ENCODE peak calls at places on chromosomes 1 and 21, in six cellular contexts. N is HT-29; J is HS-5; T is GM06990; G is activated CD4-positive, alpha-beta memory T cell treated with anti-CD3 and anti-CD28 coated beads, Interleukin-2, amount 10 ng/mL, durations not matched to agents 7 days and 5 days; X is stimulated activated CD4-positive, alpha-beta T cell treated with anti-CD3 and anti-CD28 coated beads, Interleukin-15, amount 100 ng/mL, for 1 hour. L is an unnamed sample.

GRCh38 chr1:115980998-115981993 is 5.0 kb downstream of the SLC22A15 start:
- DNase-seq in G (no peak), T (no peak), X (no peak), J (peak; percentile 20), N (peak; percentile 55), L (no peak)

GRCh38 chr1:165443539-165444289 is 1.2 kb downstream of the RXRG start:
- DNase-seq in T (no peak), N (no peak), X (no peak), J (no peak), G (no peak), L (no peak)

GRCh38 chr1:6612641-6613360 is 730 bp upstream of the PHF13 start:
- DNase-seq in X (no peak), N (peak; percentile 71), J (no peak), G (no peak), T (no peak), L (no peak)

GRCh38 chr21:41497008-41497407 is 10.9 kb downstream of the TMPRSS2 start:
- DNase-seq in X (no peak), G (no peak), J (no peak), N (no peak), T (no peak), L (no peak)

GRCh38 chr1:176795929-176796328 is 333.0 kb downstream of the PAPPA2 start:
- DNase-seq in G (no peak), T (no peak), X (no peak), N (no peak), J (no peak), L (no peak)

GRCh38 chr1:97820470-97821188 is 100.2 kb downstream of the DPYD start:
- DNase-seq in T (no peak), N (peak; percentile 55), G (no peak), X (no peak), J (no peak), L (no peak)

GRCh38 chr1:237851209-237851845 is 39.4 kb downstream of the ZP4 start:
- DNase-seq in J (peak; percentile 35), T (no peak), N (peak; percentile 71), X (no peak), G (peak; percentile 20), L (peak; percentile 32)

GRCh38 chr1:162756523-162756922 is 34.0 kb upstream of the HSD17B7 start:
- DNase-seq in G (no peak), X (no peak), T (no peak), N (no peak), J (peak; percentile 37), L (no peak)

GRCh38 chr1:30795026-30795425 is 37.5 kb upstream of the LAPTM5 start:
- DNase-seq in N (no peak), X (no peak), G (no peak), J (no peak), T (no peak), L (no peak)

GRCh38 chr1:171954386-171954785 is 113.1 kb downstream of the DNM3 start:
- DNase-seq in G (no peak), T (no peak), X (no peak), J (no peak), N (no peak), L (no peak)

GRCh38 chr1:172390620-172391491 is 29.6 kb upstream of the C1orf105 start:
- DNase-seq in T (peak; percentile 82), J (no peak), X (no peak), N (no peak), G (no peak), L (no peak)

GRCh38 chr1:54253480-54253879 is 53.5 kb downstream of the MRPL37 start:
- DNase-seq in T (no peak), J (peak; percentile 84), X (no peak), G (no peak), N (no peak), L (no peak)

GRCh38 chr1:240149488-240150094 is 57.9 kb downstream of the FMN2 start:
- DNase-seq in X (no peak), T (no peak), G (no peak), J (no peak), N (peak; percentile 58), L (no peak)

GRCh38 chr1:193275773-193276172 is 89.4 kb upstream of the B3GALT2 start:
- DNase-seq in T (no peak), N (peak; percentile 10), J (no peak), G (no peak), X (no peak), L (no peak)

GRCh38 chr1:93518516-93518915 is 70.6 kb downstream of the FNBP1L start:
- DNase-seq in N (no peak), G (no peak), J (no peak), X (no peak), T (no peak), L (no peak)

GRCh38 chr1:9798236-9799130 is 25.3 kb downstream of the CLSTN1 start:
- DNase-seq in G (no peak), J (no peak), N (no peak), X (no peak), T (no peak), L (no peak)

GRCh38 chr1:7975212-7975865 is 13.8 kb downstream of the PARK7 start:
- DNase-seq in T (no peak), G (peak; percentile 37), J (peak; percentile 36), X (no peak), N (peak; percentile 92), L (peak; percentile 73)

GRCh38 chr1:55448261-55448660 is 233.1 kb upstream of the USP24 start:
- DNase-seq in T (no peak), J (no peak), X (no peak), G (no peak), N (no peak), L (no peak)

GRCh38 chr1:32877211-32878110 is 6.7 kb upstream of the FNDC5 start:
- DNase-seq in G (no peak), X (no peak), T (no peak), J (no peak), N (no peak), L (no peak)

GRCh38 chr1:21888500-21888899 is 48.6 kb downstream of the HSPG2 start:
- DNase-seq in X (no peak), N (no peak), G (no peak), J (no peak), T (no peak), L (no peak)